ENCODE peak calls at places on chromosomes 12 and 14, in four cellular contexts. One of them, this sample, is unnamed.

GRCh38 chr12:77442633-77443032 is 377.3 kb upstream of the E2F7 start:
- DNase-seq in HuH-7.5: no peak
- DNase-seq in glomerular endothelial cell: no peak
- DNase-seq in body of pancreas: no peak
- DNase-seq in this sample: no peak

GRCh38 chr14:106841701-106842100 is 1315.3 kb downstream of the TMEM121 start:
- DNase-seq in HuH-7.5: no peak
- DNase-seq in glomerular endothelial cell: no peak
- DNase-seq in body of pancreas: no peak
- DNase-seq in this sample: no peak

GRCh38 chr14:54189358-54190354 is 207.2 kb upstream of the CDKN3 start:
- DNase-seq in HuH-7.5: no peak
- DNase-seq in glomerular endothelial cell: no peak
- DNase-seq in body of pancreas: no peak
- DNase-seq in this sample: no peak

GRCh38 chr12:41777064-41777790 is 367.4 kb downstream of the GXYLT1 start:
- DNase-seq in HuH-7.5: no peak
- DNase-seq in glomerular endothelial cell: no peak
- DNase-seq in body of pancreas: no peak
- DNase-seq in this sample: no peak

GRCh38 chr14:104968153-104968527 is 10.0 kb downstream of the AHNAK2 start:
- DNase-seq in HuH-7.5: no peak
- DNase-seq in glomerular endothelial cell: no peak
- DNase-seq in body of pancreas: no peak
- DNase-seq in this sample: no peak

GRCh38 chr12:122318607-122319311 is 52.5 kb upstream of the VPS33A start:
- DNase-seq in HuH-7.5: no peak
- DNase-seq in glomerular endothelial cell: no peak
- DNase-seq in body of pancreas: no peak
- DNase-seq in this sample: no peak

GRCh38 chr12:74449872-74450271 is 87.8 kb upstream of the ATXN7L3B start:
- DNase-seq in HuH-7.5: no peak
- DNase-seq in glomerular endothelial cell: no peak
- DNase-seq in body of pancreas: no peak
- DNase-seq in this sample: no peak

GRCh38 chr14:105305350-105305749 is 4.5 kb upstream of the BRF1 start:
- DNase-seq in HuH-7.5: no peak
- DNase-seq in glomerular endothelial cell: no peak
- DNase-seq in body of pancreas: no peak
- DNase-seq in this sample: no peak

GRCh38 chr12:23132357-23132756 is 507.4 kb downstream of the ETNK1 start:
- DNase-seq in HuH-7.5: no peak
- DNase-seq in glomerular endothelial cell: no peak
- DNase-seq in body of pancreas: no peak
- DNase-seq in this sample: no peak